ENCODE peak calls at places on chromosomes 6 and 20, in five cellular contexts. One of them, this sample, is unnamed.

GRCh38 chr6:93992976-93993375 is 573.6 kb upstream of the EPHA7 start:
- DNase-seq in KBM-7: no peak
- DNase-seq in uterus: no peak
- DNase-seq in NCI-H1092 treated with DMSO at 0.1 percent for 48 hours: no peak
- DNase-seq in GM12865: no peak
- DNase-seq in this sample: peak

GRCh38 chr20:33415948-33416347 is 14.6 kb upstream of the CDK5RAP1 start:
- DNase-seq in KBM-7: peak
- DNase-seq in uterus: no peak
- DNase-seq in NCI-H1092 treated with DMSO at 0.1 percent for 48 hours: no peak
- DNase-seq in GM12865: peak
- DNase-seq in this sample: peak

GRCh38 chr6:127247114-127248096 is 19.3 kb upstream of the RNF146 start:
- DNase-seq in KBM-7: no peak
- DNase-seq in uterus: no peak
- DNase-seq in NCI-H1092 treated with DMSO at 0.1 percent for 48 hours: no peak
- DNase-seq in GM12865: no peak
- DNase-seq in this sample: no peak

GRCh38 chr20:63015665-63016361 is 9.0 kb upstream of the BHLHE23 start:
- DNase-seq in KBM-7: no peak
- DNase-seq in uterus: no peak
- DNase-seq in NCI-H1092 treated with DMSO at 0.1 percent for 48 hours: no peak
- DNase-seq in GM12865: no peak
- DNase-seq in this sample: no peak

GRCh38 chr6:32622545-32623401 is 14.4 kb upstream of the HLA-DQA1 start:
- DNase-seq in KBM-7: peak
- DNase-seq in uterus: peak
- DNase-seq in NCI-H1092 treated with DMSO at 0.1 percent for 48 hours: no peak
- DNase-seq in GM12865: peak
- DNase-seq in this sample: peak

GRCh38 chr20:25148982-25149846 is 46.3 kb upstream of the ENTPD6 start:
- DNase-seq in KBM-7: no peak
- DNase-seq in uterus: no peak
- DNase-seq in NCI-H1092 treated with DMSO at 0.1 percent for 48 hours: no peak
- DNase-seq in GM12865: no peak
- DNase-seq in this sample: no peak

GRCh38 chr6:117329926-117330325 is 64.6 kb downstream of the VGLL2 start:
- DNase-seq in KBM-7: no peak
- DNase-seq in uterus: no peak
- DNase-seq in NCI-H1092 treated with DMSO at 0.1 percent for 48 hours: no peak
- DNase-seq in GM12865: no peak
- DNase-seq in this sample: no peak

GRCh38 chr6:122564230-122564629 is 46.0 kb upstream of the PKIB start:
- DNase-seq in KBM-7: no peak
- DNase-seq in uterus: no peak
- DNase-seq in NCI-H1092 treated with DMSO at 0.1 percent for 48 hours: no peak
- DNase-seq in GM12865: no peak
- DNase-seq in this sample: no peak

GRCh38 chr6:26420607-26421235 is 18.6 kb downstream of the BTN3A1 start:
- DNase-seq in KBM-7: peak
- DNase-seq in uterus: no peak
- DNase-seq in NCI-H1092 treated with DMSO at 0.1 percent for 48 hours: no peak
- DNase-seq in GM12865: peak
- DNase-seq in this sample: peak

GRCh38 chr20:15039088-15039762 is 701.8 kb upstream of the FLRT3 start:
- DNase-seq in KBM-7: no peak
- DNase-seq in uterus: no peak
- DNase-seq in NCI-H1092 treated with DMSO at 0.1 percent for 48 hours: no peak
- DNase-seq in GM12865: no peak
- DNase-seq in this sample: no peak

GRCh38 chr6:34090495-34090894 is 55.4 kb downstream of the GRM4 start:
- DNase-seq in KBM-7: no peak
- DNase-seq in uterus: no peak
- DNase-seq in NCI-H1092 treated with DMSO at 0.1 percent for 48 hours: no peak
- DNase-seq in GM12865: no peak
- DNase-seq in this sample: no peak

GRCh38 chr6:137112067-137112355 is 61.4 kb downstream of the IL22RA2 start:
- DNase-seq in KBM-7: no peak
- DNase-seq in uterus: no peak
- DNase-seq in NCI-H1092 treated with DMSO at 0.1 percent for 48 hours: no peak
- DNase-seq in GM12865: no peak
- DNase-seq in this sample: no peak

GRCh38 chr20:49409302-49409969 is 73.0 kb downstream of the KCNB1 start:
- DNase-seq in KBM-7: no peak
- DNase-seq in uterus: no peak
- DNase-seq in NCI-H1092 treated with DMSO at 0.1 percent for 48 hours: no peak
- DNase-seq in GM12865: no peak
- DNase-seq in this sample: no peak

GRCh38 chr6:148317051-148317450 is 25.6 kb upstream of the SASH1 start:
- DNase-seq in KBM-7: no peak
- DNase-seq in uterus: no peak
- DNase-seq in NCI-H1092 treated with DMSO at 0.1 percent for 48 hours: no peak
- DNase-seq in GM12865: no peak
- DNase-seq in this sample: no peak

GRCh38 chr6:163398796-163399195 is 15.7 kb upstream of the QKI start:
- DNase-seq in KBM-7: peak
- DNase-seq in uterus: no peak
- DNase-seq in NCI-H1092 treated with DMSO at 0.1 percent for 48 hours: no peak
- DNase-seq in GM12865: peak
- DNase-seq in this sample: peak

GRCh38 chr6:2055914-2056313 is 189.5 kb downstream of the GMDS start:
- DNase-seq in KBM-7: no peak
- DNase-seq in uterus: no peak
- DNase-seq in NCI-H1092 treated with DMSO at 0.1 percent for 48 hours: no peak
- DNase-seq in GM12865: no peak
- DNase-seq in this sample: no peak

GRCh38 chr6:25006565-25007001 is 70.8 kb upstream of the RIPOR2 start:
- DNase-seq in KBM-7: peak
- DNase-seq in uterus: peak
- DNase-seq in NCI-H1092 treated with DMSO at 0.1 percent for 48 hours: no peak
- DNase-seq in GM12865: peak
- DNase-seq in this sample: peak

GRCh38 chr6:24460966-24461365 is 28.4 kb downstream of the GPLD1 start:
- DNase-seq in KBM-7: no peak
- DNase-seq in uterus: no peak
- DNase-seq in NCI-H1092 treated with DMSO at 0.1 percent for 48 hours: no peak
- DNase-seq in GM12865: no peak
- DNase-seq in this sample: no peak

GRCh38 chr6:39029156-39030011 is 19.2 kb upstream of the GLP1R start:
- DNase-seq in KBM-7: peak
- DNase-seq in uterus: no peak
- DNase-seq in NCI-H1092 treated with DMSO at 0.1 percent for 48 hours: no peak
- DNase-seq in GM12865: peak
- DNase-seq in this sample: peak

GRCh38 chr6:10559492-10560150 is 38.5 kb downstream of the GCNT2 start:
- DNase-seq in KBM-7: no peak
- DNase-seq in uterus: no peak
- DNase-seq in NCI-H1092 treated with DMSO at 0.1 percent for 48 hours: no peak
- DNase-seq in GM12865: no peak
- DNase-seq in this sample: no peak

GRCh38 chr20:32718749-32719348 is 24.4 kb downstream of the COMMD7 start:
- DNase-seq in KBM-7: no peak
- DNase-seq in uterus: no peak
- DNase-seq in NCI-H1092 treated with DMSO at 0.1 percent for 48 hours: no peak
- DNase-seq in GM12865: no peak
- DNase-seq in this sample: no peak

GRCh38 chr20:62990306-62990825 is 16.4 kb downstream of the BHLHE23 start:
- DNase-seq in KBM-7: no peak
- DNase-seq in uterus: no peak
- DNase-seq in NCI-H1092 treated with DMSO at 0.1 percent for 48 hours: no peak
- DNase-seq in GM12865: no peak
- DNase-seq in this sample: no peak

GRCh38 chr6:168201383-168201782 is 118.2 kb downstream of the DACT2 start:
- DNase-seq in KBM-7: no peak
- DNase-seq in uterus: no peak
- DNase-seq in NCI-H1092 treated with DMSO at 0.1 percent for 48 hours: peak
- DNase-seq in GM12865: no peak
- DNase-seq in this sample: no peak

GRCh38 chr6:8108031-8108660 is 5.8 kb upstream of the EEF1E1 start:
- DNase-seq in KBM-7: no peak
- DNase-seq in uterus: no peak
- DNase-seq in NCI-H1092 treated with DMSO at 0.1 percent for 48 hours: no peak
- DNase-seq in GM12865: no peak
- DNase-seq in this sample: no peak

GRCh38 chr6:99993533-99994251 is at the start of gene MCHR2:
- DNase-seq in KBM-7: no peak
- DNase-seq in uterus: no peak
- DNase-seq in NCI-H1092 treated with DMSO at 0.1 percent for 48 hours: no peak
- DNase-seq in GM12865: no peak
- DNase-seq in this sample: no peak

GRCh38 chr20:62602550-62602949 is 39.8 kb upstream of the SLCO4A1 start:
- DNase-seq in KBM-7: peak
- DNase-seq in uterus: no peak
- DNase-seq in NCI-H1092 treated with DMSO at 0.1 percent for 48 hours: peak
- DNase-seq in GM12865: no peak
- DNase-seq in this sample: no peak

GRCh38 chr6:34223381-34223963 is 13.2 kb upstream of the HMGA1 start:
- DNase-seq in KBM-7: no peak
- DNase-seq in uterus: no peak
- DNase-seq in NCI-H1092 treated with DMSO at 0.1 percent for 48 hours: no peak
- DNase-seq in GM12865: no peak
- DNase-seq in this sample: no peak

GRCh38 chr20:56626367-56627121 is 2.6 kb upstream of the TFAP2C start:
- DNase-seq in KBM-7: peak
- DNase-seq in uterus: no peak
- DNase-seq in NCI-H1092 treated with DMSO at 0.1 percent for 48 hours: no peak
- DNase-seq in GM12865: no peak
- DNase-seq in this sample: no peak

GRCh38 chr6:33668914-33669313 is 42.6 kb downstream of the UQCC2 start:
- DNase-seq in KBM-7: no peak
- DNase-seq in uterus: no peak
- DNase-seq in NCI-H1092 treated with DMSO at 0.1 percent for 48 hours: no peak
- DNase-seq in GM12865: peak
- DNase-seq in this sample: no peak